ENCODE peak calls at places on chromosomes 4 and X, in six cellular contexts. Y, A, M, U, B and Q are unnamed samples.
A peak's percentile ranks its signal among the peaks of the same experiment; 100 is the strongest.

GRCh38 chrX:136250191-136251041 is 784 bp downstream of the MAP7D3 start:
- DNase-seq in M (peak; percentile 14), Y (no peak), B (no peak), A (no peak), U (no peak), Q (no peak)

GRCh38 chrX:22314211-22314610 is 41.5 kb downstream of the CBLL2 start:
- DNase-seq in A (no peak), B (no peak), M (no peak), Y (no peak), U (no peak), Q (no peak)

GRCh38 chrX:136754641-136755040 is 26.1 kb downstream of the ARHGEF6 start:
- DNase-seq in A (no peak), Y (no peak), B (no peak), M (no peak), U (peak; percentile 46), Q (no peak)

GRCh38 chr4:163395055-163395454 is 51.4 kb downstream of the NPY5R start:
- DNase-seq in M (no peak), Y (no peak), B (no peak), A (no peak), U (no peak), Q (no peak)

GRCh38 chr4:182223708-182224107 is 19.5 kb upstream of the TENM3 start:
- DNase-seq in B (no peak), A (no peak), M (no peak), Y (no peak), U (no peak), Q (no peak)

GRCh38 chrX:130563476-130563875 is 161.7 kb downstream of the RBMX2 start:
- DNase-seq in Y (no peak), U (no peak), B (no peak), A (no peak), M (no peak), Q (no peak)

GRCh38 chr4:165335163-165335703 is 7.8 kb downstream of the MSMO1 start:
- DNase-seq in B (no peak), M (no peak), Y (no peak), A (no peak), U (no peak), Q (no peak)

GRCh38 chr4:575281-576141 is 584 bp downstream of the TMEM271 start:
- DNase-seq in U (no peak), B (no peak), M (no peak), A (no peak), Y (no peak), Q (no peak)

GRCh38 chrX:318739-319578 is at the start of gene GTPBP6:
- DNase-seq in M (peak; percentile 99), Y (peak; percentile 100), B (peak; percentile 100), A (peak; percentile 99), U (peak; percentile 100), Q (peak; percentile 90)

GRCh38 chr4:14871676-14872430 is 130.4 kb upstream of the CPEB2 start:
- DNase-seq in M (no peak), A (peak; percentile 61), Y (no peak), B (no peak), U (no peak), Q (no peak)

GRCh38 chr4:101102114-101102752 is 245.1 kb downstream of the PPP3CA start:
- DNase-seq in A (peak; percentile 42), M (peak; percentile 70), U (peak; percentile 23), Y (no peak), B (peak; percentile 78), Q (no peak)

GRCh38 chr4:137274404-137274803 is 257.9 kb downstream of the PCDH18 start:
- DNase-seq in B (no peak), Y (no peak), M (no peak), A (no peak), U (no peak), Q (no peak)

GRCh38 chr4:48064349-48064748 is 47.8 kb downstream of the NIPAL1 start:
- DNase-seq in U (no peak), Y (no peak), M (no peak), A (no peak), B (no peak), Q (peak; percentile 17)

GRCh38 chr4:39045791-39046221 is 13.6 kb upstream of the TMEM156 start:
- DNase-seq in A (no peak), M (no peak), B (no peak), Y (no peak), U (no peak), Q (no peak)

GRCh38 chrX:113009837-113010236 is 169.2 kb upstream of the AMOT start:
- DNase-seq in B (no peak), Y (no peak), U (no peak), M (no peak), A (no peak), Q (no peak)

GRCh38 chrX:139023531-139023930 is 312.0 kb upstream of the FGF13 start:
- DNase-seq in A (no peak), B (no peak), U (no peak), M (no peak), Y (no peak), Q (no peak)

GRCh38 chr4:73730292-73730691 is 10.1 kb upstream of the CXCL8 start:
- DNase-seq in U (no peak), M (no peak), B (no peak), A (no peak), Y (no peak), Q (no peak)

GRCh38 chr4:188408244-188409067 is 269.2 kb downstream of the TRIML1 start:
- DNase-seq in Y (no peak), A (no peak), U (no peak), M (no peak), B (no peak), Q (no peak)
- TF ChIP-seq POLR2A in Y (no peak), A (no peak), U (no peak), M (no peak), B (no peak), Q (no peak)

DNA sequence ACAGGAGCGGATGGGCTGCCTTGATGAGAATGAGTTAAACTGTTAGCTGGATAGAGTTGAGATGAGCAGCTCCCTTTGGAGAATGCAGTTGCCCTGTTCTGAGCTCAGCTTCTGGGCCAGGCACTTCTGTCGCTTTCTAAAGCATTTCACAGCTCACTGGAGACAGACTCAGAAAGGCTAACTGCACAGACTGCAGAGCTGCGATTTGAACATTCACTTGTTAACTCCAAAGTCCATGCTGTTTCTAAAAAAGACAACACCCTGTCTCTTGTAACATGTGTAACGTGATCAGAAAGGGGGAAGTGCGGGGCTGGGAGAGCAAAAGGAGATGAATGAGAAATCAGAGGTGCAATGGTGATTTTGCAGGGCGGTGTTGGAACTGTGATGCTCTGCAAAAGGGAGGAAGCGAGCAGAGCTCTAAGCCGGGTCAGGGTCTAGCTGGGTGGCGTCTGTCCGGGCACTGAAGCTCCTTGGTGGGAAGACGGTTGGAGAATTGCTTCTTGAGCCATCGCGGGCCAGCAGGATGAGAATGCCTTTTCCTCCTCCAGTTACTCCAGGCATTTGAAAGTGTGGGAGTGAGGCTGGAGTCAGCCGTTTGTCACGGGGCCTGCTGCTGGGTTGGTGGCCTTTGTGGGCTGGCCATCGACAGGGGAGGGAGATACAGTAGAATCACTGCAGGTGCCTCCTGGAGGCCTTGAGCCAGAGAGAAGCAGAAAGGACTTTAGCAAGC is 20.3 kb downstream of the TBC1D14 start:
- DNase-seq in A (no peak), M (no peak), B (no peak), Y (no peak), U (no peak), Q (no peak)
- TF ChIP-seq POLR2A in A (no peak), M (peak; percentile 8), B (no peak), Y (no peak), U (no peak), Q (no peak)

GRCh38 chrX:155026727-155027508 is at the start of gene FUNDC2:
- DNase-seq in M (peak; percentile 81), Y (peak; percentile 97), B (peak; percentile 93), A (peak; percentile 93), U (peak; percentile 91), Q (peak; percentile 56)
- TF ChIP-seq POLR2A in M (peak; percentile 72), Y (peak; percentile 19), B (peak; percentile 76), A (no peak), U (no peak), Q (peak; percentile 70)

DNA sequence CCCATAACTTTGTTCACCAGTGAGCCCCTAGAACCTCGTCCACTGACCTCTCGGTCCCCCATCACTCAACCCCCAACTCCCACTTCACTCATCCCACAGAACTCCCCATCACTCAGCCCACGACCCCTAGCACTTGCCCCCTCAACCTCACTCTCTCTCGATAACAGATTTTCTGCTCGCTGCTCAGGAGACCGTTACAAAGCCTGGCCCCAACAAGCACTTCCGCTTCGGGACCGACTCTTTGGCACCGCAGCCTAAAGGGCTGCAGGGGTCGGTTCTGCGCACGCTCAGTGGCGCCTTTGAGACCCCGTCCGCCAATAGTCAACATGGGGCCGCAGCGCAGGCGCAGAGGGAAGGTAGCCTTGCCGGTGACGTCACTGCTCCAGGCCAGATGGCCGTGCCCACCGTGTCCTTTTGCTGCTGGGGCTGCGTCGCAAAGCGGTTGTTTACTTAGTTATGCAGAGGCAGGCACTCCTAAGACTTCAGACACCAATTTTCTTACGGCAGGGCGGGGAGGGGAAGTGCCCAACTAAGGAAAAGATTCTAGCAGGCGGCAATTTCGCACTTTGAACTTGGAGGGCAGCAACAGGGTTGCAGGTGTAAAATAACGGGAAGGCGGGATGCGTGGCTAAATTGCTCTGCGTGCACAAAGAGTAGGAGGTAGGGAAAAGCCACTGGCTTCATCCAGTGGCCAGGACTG is at the start of gene ZNF182:
- DNase-seq in M (peak; percentile 90), B (peak; percentile 93), Y (peak; percentile 96), U (peak; percentile 86), A (peak; percentile 93), Q (peak; percentile 78)
- TF ChIP-seq POLR2A in M (peak; percentile 68), B (peak; percentile 34), Y (no peak), U (peak; percentile 35), A (no peak), Q (peak; percentile 70)

GRCh38 chr4:3287972-3288570 is 4.8 kb upstream of the RGS12 start:
- DNase-seq in A (peak; percentile 19), U (no peak), B (peak; percentile 67), Y (no peak), M (no peak), Q (no peak)
- TF ChIP-seq POLR2A in A (no peak), U (no peak), B (no peak), Y (no peak), M (no peak), Q (no peak)

DNA sequence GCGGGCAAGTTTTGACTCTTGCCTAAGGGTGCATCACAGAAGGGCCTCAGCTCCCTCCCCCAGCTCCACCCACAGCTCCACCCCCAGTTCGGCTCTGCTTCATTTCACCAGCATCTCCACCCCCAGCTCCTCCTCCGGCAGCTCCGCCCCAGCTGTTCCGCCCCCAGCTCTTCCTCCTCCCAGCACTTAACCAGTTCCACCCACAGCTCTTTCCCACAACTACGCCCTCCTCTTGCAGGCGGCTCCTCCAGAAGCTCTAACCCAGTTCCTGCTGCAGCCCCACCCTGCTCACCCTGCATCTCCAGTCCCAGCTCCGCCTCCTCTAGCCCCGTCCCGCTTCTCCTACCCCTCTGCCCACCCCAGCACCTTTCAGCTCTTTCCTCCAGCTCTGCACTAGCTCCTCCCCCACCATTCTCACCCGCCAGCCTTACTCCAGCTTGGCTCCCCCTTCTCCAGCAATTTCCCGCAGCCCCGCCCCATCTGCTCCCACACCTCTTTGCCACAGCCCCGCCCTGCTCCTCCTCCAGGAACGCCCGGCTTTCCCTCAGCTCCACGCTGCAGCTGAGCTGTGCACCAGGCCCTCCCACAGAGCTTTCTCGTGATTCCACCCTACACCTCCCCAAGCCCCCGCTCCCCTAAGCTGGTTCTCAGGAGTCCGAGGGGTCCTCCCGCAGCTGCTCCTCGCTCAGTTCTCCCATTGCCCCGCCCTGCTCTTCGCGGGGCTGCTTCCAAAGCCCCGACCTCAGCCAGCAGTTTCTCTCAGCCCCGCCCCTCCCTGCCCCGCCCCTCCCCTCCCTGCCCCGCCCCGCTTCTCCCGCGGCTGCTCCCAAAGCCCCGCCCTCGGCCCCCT is 1.3 kb upstream of the EOLA1 start:
- DNase-seq in Y (peak; percentile 96), A (peak; percentile 84), B (peak; percentile 95), M (peak; percentile 80), U (peak; percentile 87), Q (peak; percentile 44)
- TF ChIP-seq POLR2A in Y (no peak), A (no peak), B (no peak), M (no peak), U (no peak), Q (no peak)